ENCODE peak calls at places on chromosome 3, in six cellular contexts. A is IMR-90, V is H9, X is neuronal stem cell, J is mesenchymal stem cell, C is H1. O is an unnamed sample.

GRCh38 chr3:111856501-111856900 is 2.6 kb upstream of the PHLDB2 start:
- DNase-seq in A (no peak), C (no peak), V (no peak), X (no peak), J (no peak), O (no peak)

GRCh38 chr3:141746962-141747361 is 8.9 kb downstream of the RNF7 start:
- DNase-seq in A (no peak), C (no peak), V (no peak), X (no peak), J (no peak), O (no peak)

GRCh38 chr3:173644086-173645082 is 246.8 kb downstream of the NLGN1 start:
- DNase-seq in X (no peak), V (no peak), A (no peak), C (no peak), J (no peak), O (no peak)

GRCh38 chr3:94417963-94418455 is 355.1 kb downstream of the NSUN3 start:
- DNase-seq in X (no peak), J (no peak), A (no peak), V (no peak), C (no peak), O (no peak)

GRCh38 chr3:58651268-58651667 is 15.3 kb downstream of the FAM3D start:
- DNase-seq in C (no peak), A (peak), J (peak), X (no peak), V (no peak), O (no peak)

GRCh38 chr3:30516238-30516637 is 90.2 kb upstream of the TGFBR2 start:
- DNase-seq in V (no peak), J (no peak), C (no peak), A (peak), X (no peak), O (no peak)

GRCh38 chr3:63479661-63480035 is 172.8 kb upstream of the SNTN start:
- DNase-seq in C (no peak), A (no peak), V (no peak), J (no peak), X (no peak), O (no peak)

GRCh38 chr3:171187706-171188290 is 161.3 kb upstream of the SLC2A2 start:
- DNase-seq in V (no peak), C (no peak), X (peak), J (peak), A (peak), O (peak)

GRCh38 chr3:66110840-66111239 is 72.1 kb upstream of the MAGI1 start:
- DNase-seq in C (no peak), V (peak), J (no peak), X (no peak), A (no peak), O (peak)

GRCh38 chr3:170054204-170054603 is 16.4 kb downstream of the GPR160 start:
- DNase-seq in C (peak), V (no peak), J (peak), X (no peak), A (no peak), O (peak)

GRCh38 chr3:105353485-105354161 is 13.1 kb upstream of the ALCAM start:
- DNase-seq in C (no peak), V (peak), J (peak), X (no peak), A (peak), O (peak)

GRCh38 chr3:152405915-152406802 is 137.4 kb downstream of the MBNL1 start:
- DNase-seq in A (peak), X (no peak), C (no peak), V (no peak), J (peak), O (no peak)

GRCh38 chr3:14374444-14374883 is 27.9 kb upstream of the SLC6A6 start:
- DNase-seq in C (no peak), X (no peak), J (no peak), V (no peak), A (no peak), O (peak)
- H4K8ac ChIP-seq in C (no peak), X (no peak), J (no peak), V (no peak), A (no peak), O (no peak)

DNA sequence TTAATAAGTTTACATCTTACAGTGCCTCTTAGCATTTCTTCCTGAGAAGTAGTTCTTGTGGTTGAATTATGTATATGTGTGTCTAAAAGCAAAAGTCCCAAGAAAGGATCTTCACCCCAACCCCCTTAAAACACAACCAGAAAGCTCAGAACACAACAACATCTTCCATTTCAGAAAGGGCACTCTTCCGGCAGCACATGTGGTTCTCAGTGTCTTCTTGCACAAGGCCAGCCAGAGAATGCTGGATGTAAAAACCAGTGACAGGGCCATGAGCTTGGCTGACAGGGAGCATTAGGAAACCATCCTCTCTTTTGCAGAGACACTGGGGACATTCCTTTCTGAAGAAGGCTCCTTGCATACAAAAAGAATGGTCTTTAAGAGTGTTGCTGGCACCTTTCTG is 45.0 kb downstream of the EEFSEC start:
- DNase-seq in X (no peak), V (no peak), J (no peak), C (no peak), A (no peak), O (peak)
- H3K27ac ChIP-seq in X (no peak), V (no peak), J (no peak), C (no peak), A (no peak), O (peak)

DNA sequence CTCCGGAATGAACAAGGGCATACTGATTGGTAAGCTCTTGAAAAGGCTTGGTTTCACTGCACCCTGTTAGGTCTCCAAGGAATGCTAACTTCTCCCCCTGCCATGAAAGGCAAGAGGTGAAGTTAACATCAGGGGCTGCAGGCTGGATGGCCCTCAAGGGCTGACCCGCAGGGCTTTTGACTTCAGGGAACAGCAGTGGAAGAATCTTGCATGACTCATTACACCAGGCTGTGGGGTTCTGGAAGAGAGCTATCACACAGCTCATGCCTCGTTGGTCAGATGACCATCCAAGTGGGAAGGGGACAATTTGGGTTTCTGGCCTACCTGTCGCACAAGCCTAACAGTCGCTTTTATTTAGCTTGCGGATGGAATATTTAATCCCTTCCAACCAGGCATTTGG is 23.6 kb upstream of the ATG7 start:
- DNase-seq in X (no peak), C (no peak), J (peak), V (no peak), A (peak), O (no peak)
- H2BK15ac ChIP-seq in X (no peak), C (no peak), J (no peak), V (no peak), A (no peak), O (no peak)

DNA sequence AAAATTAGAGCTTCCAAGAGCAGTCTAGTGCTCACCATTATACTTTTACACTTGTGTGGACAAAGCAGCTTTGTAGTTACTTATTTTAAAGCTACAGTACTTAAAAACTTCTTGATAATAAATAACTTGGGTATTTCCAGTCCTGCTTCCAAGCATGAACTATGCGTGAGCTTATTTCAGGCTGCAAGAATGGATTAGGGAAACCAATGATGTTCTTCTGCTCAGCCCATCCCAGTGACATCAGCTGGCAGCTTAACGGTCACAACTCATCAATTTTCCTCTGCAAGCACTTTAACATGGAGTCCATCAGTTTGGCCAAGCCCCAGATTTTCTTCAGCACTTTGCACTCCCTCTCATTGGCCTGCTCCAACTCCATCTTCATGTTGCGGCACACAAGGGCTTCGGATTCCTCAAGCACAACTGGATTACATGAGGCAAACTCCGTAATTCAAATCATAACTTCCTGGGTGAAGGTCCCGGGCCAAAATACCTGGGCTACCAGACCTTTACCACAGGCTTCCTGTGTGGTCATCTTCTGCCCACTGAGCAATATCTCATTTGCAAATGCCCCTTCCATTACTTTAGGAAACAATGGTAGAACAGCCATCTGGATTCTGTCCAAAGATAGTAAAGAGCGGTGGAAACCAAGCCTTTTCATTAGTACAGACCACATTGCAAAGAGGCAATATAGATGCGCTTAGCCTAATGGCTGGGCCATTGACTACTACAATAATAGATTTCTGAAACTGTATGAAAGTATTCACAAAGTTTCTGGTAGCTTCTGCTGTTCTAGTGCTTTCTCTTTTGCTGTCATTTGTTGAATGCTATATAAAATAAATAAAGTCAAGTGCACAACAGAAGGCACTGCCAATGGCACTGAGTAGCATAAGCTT is 87.5 kb upstream of the DAZL start:
- DNase-seq in V (no peak), C (no peak), X (no peak), J (no peak), A (no peak), O (no peak)
- H4K8ac ChIP-seq in V (no peak), C (no peak), X (no peak), J (no peak), A (no peak), O (no peak)

GRCh38 chr3:177177670-177178295 is 19.5 kb downstream of the TBL1XR1 start:
- DNase-seq in C (no peak), J (no peak), A (no peak), X (no peak), V (no peak), O (no peak)
- H3K27ac ChIP-seq in C (no peak), J (no peak), A (no peak), X (no peak), V (no peak), O (no peak)

DNA sequence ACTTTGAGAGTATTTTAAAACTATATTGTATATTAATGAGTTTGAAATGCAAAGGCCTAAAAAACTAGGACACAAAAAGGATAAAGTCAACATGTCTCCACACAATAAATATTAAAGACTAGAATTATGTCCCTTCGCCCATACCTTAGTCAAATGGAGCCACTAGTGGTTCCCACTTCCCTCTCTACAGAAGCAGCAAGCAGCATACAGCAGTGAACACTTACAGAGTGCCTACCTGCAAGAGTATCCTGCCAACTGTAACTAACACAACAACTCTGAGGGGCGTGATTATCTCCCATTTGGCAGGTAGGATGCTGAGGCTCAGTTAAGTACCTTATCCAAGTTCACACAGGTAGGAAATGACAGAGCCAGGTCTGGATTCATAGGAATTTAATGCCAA is 17.2 kb downstream of the DYNC1LI1 start:
- DNase-seq in C (no peak), J (no peak), V (no peak), X (no peak), A (no peak), O (no peak)
- H2BK15ac ChIP-seq in C (no peak), J (no peak), V (no peak), X (no peak), A (no peak), O (no peak)

GRCh38 chr3:7637694-7638093 is 776.8 kb downstream of the GRM7 start:
- DNase-seq in J (no peak), V (no peak), X (no peak), A (no peak), C (no peak), O (no peak)
- H4K8ac ChIP-seq in J (no peak), V (no peak), X (no peak), A (no peak), C (no peak), O (no peak)

GRCh38 chr3:53802256-53802880 is 43.9 kb downstream of the CHDH start:
- DNase-seq in A (no peak), X (no peak), C (no peak), V (no peak), J (no peak), O (no peak)
- H3K27ac ChIP-seq in A (no peak), X (no peak), C (no peak), V (no peak), J (no peak), O (no peak)